ENCODE peak calls at places on chromosomes 1 and 21, in four cellular contexts. B, X, L and T are unnamed samples.
A peak's percentile ranks its signal among the peaks of the same experiment; 100 is the strongest.

GRCh38 chr1:201562257-201562656 is 23.3 kb downstream of the NAV1 start:
- DNase-seq in L (peak; percentile 89), B (no peak), X (peak; percentile 97), T (peak; percentile 99)

GRCh38 chr1:70358921-70359564 is 4.5 kb upstream of the ANKRD13C start:
- DNase-seq in L (peak; percentile 20), X (peak; percentile 41), B (no peak), T (no peak)

GRCh38 chr21:44261191-44261631 is 486 bp downstream of the DNMT3L start:
- DNase-seq in B (no peak), L (no peak), X (no peak), T (no peak)

GRCh38 chr21:43916691-43917514 is 51.9 kb downstream of the AGPAT3 start:
- DNase-seq in B (no peak), X (no peak), L (no peak), T (peak; percentile 17)

GRCh38 chr1:73914994-73915393 is 283.0 kb downstream of the LRRIQ3 start:
- DNase-seq in B (no peak), L (no peak), X (no peak), T (no peak)

GRCh38 chr1:207031632-207032258 is 811 bp downstream of the C1orf116 start:
- DNase-seq in B (no peak), X (no peak), L (no peak), T (no peak)

GRCh38 chr1:38114231-38114630 is 67.6 kb upstream of the POU3F1 start:
- DNase-seq in B (no peak), L (no peak), X (peak; percentile 11), T (no peak)

GRCh38 chr1:183416850-183417690 is 1.1 kb downstream of the NMNAT2 start:
- DNase-seq in B (no peak), X (peak; percentile 54), L (peak; percentile 65), T (peak; percentile 43)

GRCh38 chr1:22275626-22276395 is 132.9 kb upstream of the WNT4 start:
- DNase-seq in B (no peak), L (peak; percentile 78), X (peak; percentile 49), T (peak; percentile 74)

GRCh38 chr1:25889470-25889869 is 14.0 kb upstream of the PAQR7 start:
- DNase-seq in B (no peak), X (peak; percentile 16), L (peak; percentile 61), T (no peak)

GRCh38 chr1:202213361-202214088 is 19.9 kb downstream of the LGR6 start:
- DNase-seq in X (no peak), B (no peak), L (no peak), T (no peak)

GRCh38 chr1:215146252-215146975 is 63.9 kb downstream of the KCNK2 start:
- DNase-seq in X (peak; percentile 67), L (peak; percentile 73), B (no peak), T (peak; percentile 21)

GRCh38 chr1:12556368-12556930 is 61.6 kb downstream of the DHRS3 start:
- DNase-seq in X (peak; percentile 63), B (peak; percentile 56), L (peak; percentile 90), T (peak; percentile 85)

GRCh38 chr1:36542024-36542961 is 59.6 kb upstream of the CSF3R start:
- DNase-seq in X (no peak), B (no peak), L (no peak), T (no peak)

GRCh38 chr1:917466-918091 is 6.1 kb upstream of the SAMD11 start:
- DNase-seq in X (no peak), B (no peak), L (no peak), T (no peak)

GRCh38 chr1:13646533-13646932 is 53.5 kb upstream of the PRDM2 start:
- DNase-seq in X (no peak), L (no peak), B (no peak), T (no peak)

GRCh38 chr1:24463756-24464377 is 38.8 kb upstream of the RCAN3 start:
- DNase-seq in X (no peak), B (no peak), L (no peak), T (no peak)

GRCh38 chr1:19980298-19980697 is 880 bp upstream of the PLA2G2A start:
- DNase-seq in B (no peak), X (no peak), L (no peak), T (no peak)

GRCh38 chr1:150789396-150789795 is 18.7 kb downstream of the CTSK start:
- DNase-seq in X (no peak), B (no peak), L (no peak), T (no peak)

GRCh38 chr1:203328714-203329122 is 22.2 kb downstream of the FMOD start:
- DNase-seq in X (no peak), L (peak; percentile 85), B (no peak), T (no peak)
- TF ChIP-seq CTCF in X (no peak), L (peak; percentile 47), B (no peak), T (no peak)

GRCh38 chr1:229431270-229432115 is 2.4 kb downstream of the ACTA1 start:
- DNase-seq in L (no peak), X (no peak), B (no peak), T (no peak)

GRCh38 chr1:229432905-229433304 is 989 bp downstream of the ACTA1 start:
- DNase-seq in L (no peak), X (no peak), B (no peak), T (no peak)

GRCh38 chr1:229428256-229428655 is 5.6 kb downstream of the ACTA1 start:
- DNase-seq in X (no peak), B (no peak), L (no peak), T (no peak)

GRCh38 chr1:229432116-229432461 is 1.8 kb downstream of the ACTA1 start:
- DNase-seq in B (no peak), X (no peak), L (no peak), T (no peak)

DNA sequence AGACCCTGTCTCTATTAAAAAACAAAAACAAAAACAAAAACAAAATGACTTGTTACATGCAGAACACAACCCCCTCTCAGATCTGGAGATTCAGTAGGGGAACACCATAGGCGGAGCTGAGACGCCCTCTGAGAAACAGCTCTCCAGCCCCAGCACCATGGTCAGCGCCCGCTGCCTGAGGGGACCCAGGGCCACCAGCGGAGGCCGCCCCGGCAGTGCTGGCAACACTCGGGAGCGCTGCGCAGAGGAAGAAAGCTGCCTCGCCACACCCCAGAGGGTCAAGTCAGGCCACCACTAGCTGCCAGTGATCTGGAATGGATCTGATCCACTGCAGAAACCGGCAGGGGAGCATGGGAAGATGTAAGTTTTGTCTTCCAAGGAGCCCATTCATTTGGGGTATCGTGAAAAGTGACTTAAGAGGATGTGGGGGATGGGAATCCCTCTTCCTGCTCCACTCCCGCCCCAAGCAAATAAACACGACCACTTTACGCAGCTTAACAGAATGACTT is 3.1 kb downstream of the ACTA1 start:
- DNase-seq in X (peak; percentile 38), L (peak; percentile 54), B (peak; percentile 29), T (peak; percentile 23)
- H3K4me3 ChIP-seq in X (no peak overlapping the region), L (no peak overlapping the region), B (peak overlapping the region; percentile 22), T (no peak overlapping the region)

GRCh38 chr1:245999697-246000637 is 507.1 kb downstream of the SMYD3 start:
- DNase-seq in X (no peak), L (no peak), B (no peak), T (no peak)

GRCh38 chr1:246000638-246001015 is 506.5 kb downstream of the SMYD3 start:
- DNase-seq in B (no peak), X (no peak), L (no peak), T (no peak)

GRCh38 chr1:245996806-245997205 is 510.3 kb downstream of the SMYD3 start:
- DNase-seq in B (no peak), L (no peak), X (no peak), T (no peak)

GRCh38 chr1:245995474-245995873 is 511.6 kb downstream of the SMYD3 start:
- DNase-seq in L (no peak), X (no peak), B (no peak), T (no peak)

DNA sequence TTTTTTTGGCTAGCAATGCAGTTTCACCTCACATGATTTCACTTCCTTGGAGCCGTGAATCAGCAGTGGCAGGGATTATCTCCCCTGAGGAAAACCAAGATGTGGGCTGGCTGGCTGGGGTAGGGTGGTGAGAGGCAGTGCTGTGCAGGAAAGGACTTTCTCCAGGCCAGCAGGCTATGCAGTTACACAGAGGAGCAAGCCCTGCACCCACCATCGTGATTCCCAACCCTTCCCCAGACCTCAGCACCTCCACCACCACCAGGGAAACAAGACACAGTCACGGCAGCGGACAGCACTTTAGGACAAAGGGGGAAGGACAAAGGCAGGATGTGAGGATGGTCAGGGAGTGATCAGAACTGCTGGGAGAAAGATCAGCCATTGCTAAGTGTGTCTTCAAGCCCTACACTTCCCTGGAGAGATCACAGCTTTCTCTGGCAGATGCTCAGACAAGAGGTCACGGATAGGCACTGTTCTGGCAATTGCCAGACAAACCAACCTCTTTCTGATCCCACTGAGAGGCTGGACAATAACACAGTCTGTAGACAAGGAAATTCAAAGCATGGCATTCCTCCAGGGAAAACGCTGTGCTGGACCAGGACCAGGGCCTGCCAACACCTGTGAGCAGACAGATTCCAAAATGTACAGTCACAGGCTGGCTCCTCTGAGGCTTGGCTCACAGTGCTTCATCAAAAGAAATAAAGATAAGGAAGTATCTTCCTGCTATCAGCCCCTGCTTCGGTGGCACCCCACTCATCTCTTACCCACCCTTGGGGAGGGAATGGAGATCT is 509.4 kb downstream of the SMYD3 start:
- DNase-seq in L (peak; percentile 64), X (peak; percentile 50), B (no peak), T (peak; percentile 78)
- TF ChIP-seq CTCF in L (no peak), X (no peak), B (no peak), T (no peak)

DNA sequence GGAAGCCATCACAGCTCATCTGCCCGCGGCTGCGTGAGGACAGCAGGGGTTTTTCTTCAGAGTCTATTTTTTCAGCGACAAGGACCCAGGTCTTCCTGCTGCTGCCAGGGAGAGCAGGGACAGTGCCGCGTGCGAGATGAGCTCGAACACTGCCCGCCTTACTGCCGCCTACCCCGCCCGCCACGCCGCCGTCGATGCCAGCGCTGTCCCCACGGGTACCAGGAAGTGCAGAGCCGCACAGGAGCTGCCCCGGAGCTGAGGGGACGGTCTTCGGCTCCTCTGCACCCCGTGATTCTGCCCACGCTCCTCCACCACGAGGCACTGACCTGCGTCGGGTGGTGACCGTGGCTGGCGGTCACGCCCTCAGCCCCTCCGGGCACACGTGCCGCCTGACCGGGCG is 79.1 kb downstream of the SKI start:
- DNase-seq in L (no peak), B (no peak), X (no peak), T (no peak)
- H3K4me3 ChIP-seq in L (no peak overlapping the region), B (no peak overlapping the region), X (no peak overlapping the region), T (no peak overlapping the region)

GRCh38 chr1:93681549-93682412 is at the start of gene BCAR3:
- DNase-seq in L (peak; percentile 75), B (peak; percentile 57), X (peak; percentile 62), T (peak; percentile 93)
- TF ChIP-seq CTCF in L (peak; percentile 9), B (peak; percentile 49), X (no peak), T (peak; percentile 19)

DNA sequence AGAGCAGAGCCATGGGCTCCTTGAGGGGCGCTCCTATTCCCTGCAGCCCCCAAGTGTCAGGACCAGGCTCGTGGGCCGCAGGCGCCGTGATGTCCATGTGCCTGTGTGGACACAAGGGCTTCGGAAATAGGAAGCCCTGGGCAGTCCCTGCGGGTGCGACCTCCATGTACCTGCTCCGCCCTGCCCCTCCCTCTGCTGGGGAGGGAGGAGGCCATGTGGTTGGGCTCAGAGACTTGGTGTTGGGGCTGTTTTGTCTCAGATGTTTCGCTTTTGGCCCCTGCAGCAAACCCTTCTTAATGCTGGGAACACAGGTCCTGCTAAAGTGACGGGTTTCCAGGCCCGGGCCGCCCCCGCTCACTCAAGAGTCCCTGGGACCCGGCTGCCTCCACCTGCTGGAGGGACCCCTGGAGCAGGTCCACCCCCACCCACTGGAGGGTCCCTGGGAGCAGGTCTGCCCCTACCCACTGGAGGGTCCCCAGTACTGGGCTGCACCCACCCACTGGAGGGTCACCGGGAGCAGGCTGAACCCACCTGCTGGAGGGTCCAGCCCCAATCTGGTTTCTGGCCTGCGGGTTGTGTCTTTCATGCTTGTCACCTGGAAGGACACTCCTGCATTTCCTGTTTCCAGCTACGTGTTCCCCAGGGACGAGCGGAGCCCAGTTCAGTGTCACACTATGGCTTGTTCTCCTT is 156.5 kb downstream of the PEX14 start:
- DNase-seq in L (no peak), X (no peak), B (no peak), T (no peak)
- H3K4me3 ChIP-seq in L (no peak overlapping the region), X (no peak overlapping the region), B (no peak overlapping the region), T (no peak overlapping the region)

GRCh38 chr1:154760469-154760933 is 109.6 kb downstream of the KCNN3 start:
- DNase-seq in X (no peak), B (no peak), L (peak; percentile 19), T (peak; percentile 12)
- TF ChIP-seq CTCF in X (peak; percentile 31), B (peak; percentile 67), L (peak; percentile 63), T (peak; percentile 9)